ENCODE peak calls at places on chromosome X, in eight cellular contexts. M is testis, P is right lobe of liver, O is uterus, V is H54, Q is ovary, K is esophagus squamous epithelium, Y is endothelial cell of umbilical vein. Z is an unnamed sample.

GRCh38 chrX:104253567-104254441 is 929 bp downstream of the ESX1 start:
- DNase-seq in V (no peak), O (no peak), Q (no peak), M (peak), Y (no peak), K (no peak), P (no peak), Z (peak)

GRCh38 chrX:69489625-69490024 is 14.5 kb upstream of the NALF2 start:
- DNase-seq in O (no peak), K (no peak), V (no peak), P (no peak), Y (no peak), Q (no peak), M (no peak), Z (no peak)

GRCh38 chrX:41596586-41596985 is 92.2 kb upstream of the GPR34 start:
- DNase-seq in Y (no peak), V (no peak), P (no peak), O (no peak), K (no peak), Q (no peak), M (no peak), Z (no peak)

GRCh38 chrX:77949840-77950239 is 19.6 kb downstream of the PGAM4 start:
- DNase-seq in O (no peak), P (no peak), M (no peak), V (no peak), Q (no peak), K (no peak), Y (no peak), Z (no peak)

GRCh38 chrX:28851871-28852270 is 264.6 kb downstream of the IL1RAPL1 start:
- DNase-seq in K (no peak), M (no peak), O (no peak), V (no peak), Y (no peak), Q (no peak), P (peak), Z (no peak)

GRCh38 chrX:153662266-153662665 is 11.3 kb downstream of the PNCK start:
- DNase-seq in Y (peak), K (no peak), O (no peak), M (peak), Q (no peak), P (no peak), V (no peak), Z (peak)

GRCh38 chrX:459611-460010 is 72.9 kb upstream of the PPP2R3B start:
- DNase-seq in K (no peak), M (no peak), Y (no peak), O (no peak), P (no peak), Q (no peak), V (no peak), Z (no peak)

GRCh38 chrX:18938710-18939109 is 45.2 kb downstream of the PHKA2 start:
- DNase-seq in Y (peak), Q (no peak), K (no peak), V (no peak), M (no peak), P (no peak), O (no peak), Z (no peak)

GRCh38 chrX:74421181-74422028 is at the start of gene SLC16A2:
- DNase-seq in P (peak), O (peak), Y (peak), V (peak), K (no peak), M (peak), Q (peak), Z (no peak)

GRCh38 chrX:51608766-51609165 is 9.9 kb downstream of the CENPVL3 start:
- DNase-seq in Q (no peak), V (no peak), Y (no peak), K (no peak), O (no peak), P (no peak), M (no peak), Z (no peak)

GRCh38 chrX:154505726-154506125 is 10.3 kb downstream of the FAM3A start:
- DNase-seq in K (no peak), M (no peak), V (peak), O (no peak), Y (peak), P (no peak), Q (no peak), Z (no peak)

GRCh38 chrX:30889147-30890125 is at the start of gene TAB3:
- DNase-seq in M (peak), Y (peak), O (peak), V (peak), Q (peak), K (peak), P (peak), Z (peak)

GRCh38 chrX:30887288-30887687 is 1.8 kb downstream of the TAB3 start:
- DNase-seq in O (no peak), P (no peak), M (no peak), Q (no peak), K (no peak), Y (no peak), V (no peak), Z (peak)

GRCh38 chrX:30887721-30888120 is 1.3 kb downstream of the TAB3 start:
- DNase-seq in Y (no peak), P (no peak), O (no peak), K (no peak), Q (no peak), V (no peak), M (no peak), Z (peak)

GRCh38 chrX:30885136-30885535 is 3.9 kb downstream of the TAB3 start:
- DNase-seq in M (no peak), V (no peak), P (no peak), Q (no peak), Y (no peak), K (no peak), O (no peak), Z (no peak)

DNA sequence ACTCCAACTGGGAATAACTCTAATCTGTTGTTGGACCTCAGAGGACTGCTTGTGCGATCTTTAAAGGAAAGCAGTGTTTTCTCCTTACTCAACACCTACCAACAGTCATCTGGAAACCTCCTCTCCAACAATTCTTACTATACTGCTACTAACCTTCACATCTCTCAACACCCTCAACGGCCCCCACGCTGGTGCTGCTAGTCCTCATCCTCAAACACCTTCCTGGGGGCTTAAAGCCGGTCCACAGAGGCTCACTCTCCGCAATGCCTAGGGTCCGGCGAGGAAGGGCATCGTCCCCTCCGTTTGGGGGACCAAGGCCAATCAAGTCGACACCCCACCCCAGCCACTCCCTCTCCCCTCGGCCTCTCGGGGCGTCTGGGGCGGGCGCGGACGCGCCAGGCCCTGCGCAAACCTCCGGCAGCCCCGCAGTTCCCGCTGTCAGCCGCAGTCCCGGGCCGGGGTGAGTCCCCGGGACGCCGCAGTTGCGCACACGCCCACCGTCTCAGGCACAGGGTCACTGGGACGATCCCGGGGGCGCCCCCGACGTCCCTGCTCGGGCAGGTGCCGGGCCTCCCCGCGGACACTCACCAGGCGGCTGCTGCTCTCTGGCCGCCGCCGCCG is 418 bp downstream of the TAB3 start:
- DNase-seq in K (no peak), V (no peak), Q (peak), P (no peak), M (no peak), Y (peak), O (no peak), Z (peak)
- TF ChIP-seq POLR2A in K (no peak), V (no peak), Q (no peak), P (no peak), M (no peak), Y (no peak), O (no peak), Z (no peak)

GRCh38 chrX:148930330-148930729 is 429.9 kb downstream of the AFF2 start:
- DNase-seq in Q (no peak), Y (no peak), O (no peak), K (no peak), M (no peak), P (no peak), V (no peak), Z (no peak)
- TF ChIP-seq POLR2A in Q (no peak), Y (no peak), O (no peak), K (no peak), M (no peak), P (no peak), V (no peak), Z (no peak)

GRCh38 chrX:150899191-150899757 is 806 bp upstream of the CD99L2 start:
- DNase-seq in O (peak), K (no peak), Y (peak), P (peak), Q (peak), M (peak), V (no peak), Z (peak)
- TF ChIP-seq POLR2A in O (no peak), K (no peak), Y (no peak), P (no peak), Q (no peak), M (no peak), V (no peak), Z (no peak)

GRCh38 chrX:101407167-101407747 is 468 bp downstream of the GLA start:
- DNase-seq in Q (no peak), P (no peak), M (no peak), O (no peak), V (no peak), Y (no peak), K (no peak), Z (peak)

GRCh38 chrX:101410461-101410860 is 2.4 kb downstream of the HNRNPH2 start:
- DNase-seq in K (no peak), V (no peak), O (no peak), M (no peak), Y (no peak), P (no peak), Q (no peak), Z (no peak)

GRCh38 chrX:101407748-101408529 is at the start of the genes GLA and HNRNPH2:
- DNase-seq in M (peak), K (peak), Y (peak), P (peak), O (peak), V (peak), Q (peak), Z (peak)

GRCh38 chrX:101409043-101409442 is 1.0 kb downstream of the HNRNPH2 start:
- DNase-seq in K (no peak), M (no peak), Y (no peak), V (no peak), Q (no peak), P (no peak), O (no peak), Z (peak)

GRCh38 chrX:101408530-101408836 is 461 bp downstream of the HNRNPH2 start:
- DNase-seq in Y (no peak), P (no peak), Q (no peak), V (no peak), M (no peak), O (no peak), K (no peak), Z (no peak)
- TF ChIP-seq POLR2A in Y (no peak), P (no peak), Q (no peak), V (no peak), M (no peak), O (no peak), K (no peak), Z (no peak)

GRCh38 chrX:96689951-96690350 is 5.3 kb downstream of the DIAPH2 start:
- DNase-seq in Q (no peak), K (no peak), M (no peak), O (no peak), V (no peak), P (no peak), Y (no peak), Z (no peak)
- TF ChIP-seq POLR2A in Q (no peak), K (no peak), M (no peak), O (no peak), V (no peak), P (no peak), Y (no peak), Z (no peak)

GRCh38 chrX:47218920-47219815 is 687 bp downstream of the CDK16 start:
- DNase-seq in O (peak), Y (peak), K (no peak), P (peak), M (peak), V (no peak), Q (peak), Z (peak)
- TF ChIP-seq POLR2A in O (no peak), Y (no peak), K (no peak), P (peak), M (no peak), V (no peak), Q (no peak), Z (peak)

DNA sequence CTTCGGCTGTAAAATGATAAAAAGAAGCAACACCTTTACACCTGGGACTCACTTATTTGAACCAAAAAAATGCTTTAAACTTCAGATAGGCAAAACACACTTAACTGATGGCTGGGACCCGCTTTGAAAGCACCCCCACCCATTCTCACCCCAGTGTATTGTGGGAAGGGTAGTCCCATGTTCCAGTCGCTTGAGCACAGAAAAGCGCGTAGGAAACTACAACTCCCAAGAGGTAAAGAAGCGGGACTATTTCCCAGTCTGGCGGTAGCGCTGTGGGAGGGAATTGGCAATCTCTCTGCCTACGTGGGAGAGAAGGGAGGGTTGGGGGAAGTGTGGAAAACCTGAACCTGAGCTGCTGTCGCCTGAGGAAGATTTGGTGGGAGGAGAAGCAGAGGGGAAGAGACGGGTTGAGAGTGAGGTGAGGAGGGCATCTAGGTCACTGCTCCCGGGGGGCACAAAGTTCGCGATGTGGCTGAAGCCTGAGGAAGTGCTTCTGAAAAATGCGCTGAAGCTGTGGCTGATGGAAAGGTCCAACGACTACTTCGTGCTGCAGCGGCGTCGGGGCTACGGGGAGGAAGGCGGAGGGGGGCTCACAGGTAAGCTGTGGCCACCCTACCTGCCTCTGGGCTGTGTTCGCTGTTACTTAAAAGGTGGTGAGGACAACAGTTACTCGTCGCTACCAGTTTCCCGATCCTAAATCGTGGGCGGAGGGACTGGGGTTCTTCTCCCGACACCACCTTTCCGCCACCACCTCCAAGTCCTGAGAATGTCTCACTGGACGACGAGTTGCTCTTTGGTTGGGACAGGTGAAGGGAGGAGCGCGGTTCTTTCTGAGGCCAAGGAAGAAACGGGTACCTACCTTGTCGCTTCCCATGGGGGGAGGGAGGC is at the start of gene TBC1D8B:
- DNase-seq in Y (peak), M (peak), O (peak), P (peak), Q (peak), K (no peak), V (peak), Z (peak)
- TF ChIP-seq POLR2A in Y (peak), M (peak), O (peak), P (no peak), Q (peak), K (no peak), V (peak), Z (peak)

Z was measured in erythroblast.